ENCODE peak calls at places on chromosomes 1 and 21, in nine cellular contexts. O is tibial nerve, M is neural progenitor cell, T is psoas muscle, I is mammary epithelial cell, F is astrocyte, D is mucosa of descending colon, P is uterus, J is prostate gland. N is an unnamed sample. For H3K36me3 and H3K9me3, the result is how much of the 10 kb centered on the place peaks cover.

GRCh38 chr1:207039380-207040180 is 7.0 kb upstream of the C1orf116 start:
- DNase-seq in O (no peak), M (no peak), T (no peak), I (no peak), F (no peak), D (no peak), P (no peak), J (no peak), N (no peak)

GRCh38 chr1:70090875-70091274 is 114.5 kb downstream of the LRRC40 start:
- DNase-seq in O (no peak), M (no peak), T (no peak), I (peak), F (peak), D (no peak), P (no peak), J (no peak), N (no peak)

GRCh38 chr1:7389201-7389785 is 381.8 kb upstream of the VAMP3 start:
- DNase-seq in O (no peak), M (no peak), T (no peak), I (no peak), F (peak), D (no peak), P (no peak), J (no peak), N (peak)

GRCh38 chr1:54485417-54485816 is 62.6 kb upstream of the ACOT11 start:
- DNase-seq in O (no peak), M (no peak), T (no peak), I (peak), F (no peak), D (no peak), P (peak), J (peak), N (no peak)

GRCh38 chr1:143691400-143691891 is 280.3 kb downstream of the FAM72C start:
- DNase-seq in O (no peak), M (no peak), T (no peak), I (peak), F (no peak), D (no peak), P (no peak), J (no peak), N (no peak)

GRCh38 chr1:223156343-223156742 is 13.3 kb upstream of the TLR5 start:
- DNase-seq in O (no peak), M (no peak), T (no peak), I (no peak), F (no peak), D (no peak), P (no peak), J (no peak), N (no peak)

GRCh38 chr1:7595338-7595737 is 175.8 kb upstream of the VAMP3 start:
- DNase-seq in O (no peak), M (peak), T (no peak), I (no peak), F (no peak), D (no peak), P (no peak), J (no peak), N (no peak)

GRCh38 chr1:8858888-8859706 is 19.4 kb downstream of the ENO1 start:
- DNase-seq in O (no peak), M (peak), T (no peak), I (no peak), F (no peak), D (peak), P (no peak), J (peak), N (peak)

GRCh38 chr1:237713886-237714285 is 176.8 kb downstream of the ZP4 start:
- DNase-seq in O (no peak), M (no peak), T (no peak), I (no peak), F (no peak), D (no peak), P (no peak), J (no peak), N (no peak)

GRCh38 chr1:241396747-241397691 is 40.0 kb upstream of the RGS7 start:
- DNase-seq in O (no peak), M (no peak), T (no peak), I (peak), F (no peak), D (no peak), P (no peak), J (no peak), N (no peak)

GRCh38 chr21:45542242-45542666 is at the start of gene SLC19A1:
- DNase-seq in O (no peak), M (peak), T (peak), I (peak), F (no peak), D (peak), P (peak), J (peak), N (peak)

GRCh38 chr1:234967121-234967520 is 161.5 kb downstream of the TOMM20 start:
- DNase-seq in O (no peak), M (no peak), T (no peak), I (no peak), F (no peak), D (no peak), P (no peak), J (no peak), N (no peak)

GRCh38 chr1:27621067-27621920 is 13.7 kb downstream of the FGR start:
- DNase-seq in O (no peak), M (no peak), T (no peak), I (peak), F (peak), D (no peak), P (no peak), J (no peak), N (no peak)

GRCh38 chr1:60118119-60118518 is 44.5 kb upstream of the C1orf87 start:
- DNase-seq in O (no peak), M (no peak), T (no peak), I (no peak), F (no peak), D (no peak), P (peak), J (no peak), N (no peak)

GRCh38 chr1:15504436-15504835 is 19.6 kb downstream of the CASP9 start:
- DNase-seq in O (no peak), M (no peak), T (no peak), I (no peak), F (no peak), D (no peak), P (no peak), J (no peak), N (no peak)

GRCh38 chr1:203328714-203329122 is 22.2 kb downstream of the FMOD start:
- DNase-seq in O (no peak), M (peak), T (no peak), I (no peak), F (peak), D (peak), P (no peak), J (no peak), N (no peak)

GRCh38 chr1:217911908-217912307 is 280.8 kb downstream of the SPATA17 start:
- DNase-seq in O (no peak), M (no peak), T (no peak), I (no peak), F (no peak), D (no peak), P (no peak), J (no peak), N (no peak)

GRCh38 chr1:210250998-210251679 is 18.5 kb downstream of the SERTAD4 start:
- DNase-seq in O (no peak), M (peak), T (no peak), I (peak), F (peak), D (peak), P (peak), J (peak), N (no peak)

GRCh38 chr1:27785763-27786162 is 12.7 kb downstream of the STX12 start:
- DNase-seq in O (no peak), M (peak), T (no peak), I (peak), F (peak), D (peak), P (no peak), J (no peak), N (no peak)

GRCh38 chr21:45017376-45017960 is 56.9 kb upstream of the ADARB1 start:
- DNase-seq in O (no peak), M (no peak), T (peak), I (no peak), F (no peak), D (no peak), P (peak), J (no peak), N (no peak)

GRCh38 chr1:41880261-41880660 is 38.5 kb downstream of the HIVEP3 start:
- DNase-seq in O (no peak), M (no peak), T (no peak), I (peak), F (no peak), D (no peak), P (no peak), J (no peak), N (no peak)

GRCh38 chr1:109603229-109603628 is 16.2 kb downstream of the GNAT2 start:
- DNase-seq in O (no peak), M (no peak), T (no peak), I (no peak), F (no peak), D (no peak), P (no peak), J (no peak), N (no peak)

GRCh38 chr1:99590578-99591209 is 55.2 kb upstream of the PALMD start:
- DNase-seq in O (no peak), M (no peak), T (no peak), I (peak), F (peak), D (peak), P (no peak), J (no peak), N (no peak)

GRCh38 chr1:6588893-6589481 is 9.2 kb downstream of the ZBTB48 start:
- DNase-seq in O (no peak), M (no peak), T (peak), I (no peak), F (no peak), D (no peak), P (no peak), J (no peak), N (no peak)

GRCh38 chr1:170355267-170355801 is 176.6 kb upstream of the GORAB start:
- DNase-seq in O (no peak), M (no peak), T (no peak), I (no peak), F (no peak), D (no peak), P (no peak), J (no peak), N (no peak)

GRCh38 chr1:16236091-16236494 is 890 bp downstream of the CPLANE2 start:
- DNase-seq in O (no peak), M (peak), T (no peak), I (peak), F (no peak), D (peak), P (no peak), J (peak), N (no peak)

GRCh38 chr1:204089044-204089751 is 16.3 kb downstream of the SOX13 start:
- DNase-seq in O (peak), M (no peak), T (peak), I (peak), F (no peak), D (no peak), P (peak), J (peak), N (no peak)

GRCh38 chr1:48701445-48701844 is 75.2 kb downstream of the BEND5 start:
- DNase-seq in O (no peak), M (no peak), T (no peak), I (no peak), F (no peak), D (no peak), P (no peak), J (no peak), N (no peak)

GRCh38 chr1:208541225-208541855 is 297.2 kb upstream of the PLXNA2 start:
- DNase-seq in O (no peak), M (no peak), T (no peak), I (peak), F (no peak), D (no peak), P (no peak), J (no peak), N (no peak)

GRCh38 chr21:46187251-46187650 is 3.0 kb upstream of the SPATC1L start:
- DNase-seq in O (no peak), M (no peak), T (no peak), I (no peak), F (no peak), D (no peak), P (no peak), J (no peak), N (peak)

GRCh38 chr1:199422206-199422605 is 605.3 kb upstream of the NR5A2 start:
- DNase-seq in O (no peak), M (peak), T (no peak), I (peak), F (peak), D (no peak), P (no peak), J (no peak), N (no peak)

GRCh38 chr1:210299501-210299900 is 29.2 kb upstream of the HHAT start:
- DNase-seq in O (no peak), M (no peak), T (no peak), I (peak), F (no peak), D (no peak), P (no peak), J (peak), N (no peak)

GRCh38 chr1:6614019-6614952 is 755 bp downstream of the PHF13 start:
- DNase-seq in O (no peak), M (peak), T (peak), I (no peak), F (no peak), D (peak), P (peak), J (peak), N (no peak)

GRCh38 chr1:64877151-64877550 is 89.2 kb downstream of the JAK1 start:
- DNase-seq in O (no peak), M (no peak), T (no peak), I (no peak), F (no peak), D (no peak), P (no peak), J (no peak), N (no peak)

GRCh38 chr1:64875606-64876005 is 90.7 kb downstream of the JAK1 start:
- DNase-seq in O (no peak), M (no peak), T (no peak), I (no peak), F (no peak), D (no peak), P (no peak), J (no peak), N (no peak)

GRCh38 chr1:64878931-64879710 is 87.2 kb downstream of the JAK1 start:
- DNase-seq in O (no peak), M (no peak), T (no peak), I (no peak), F (peak), D (no peak), P (no peak), J (no peak), N (no peak)

GRCh38 chr1:64878090-64878489 is 88.3 kb downstream of the JAK1 start:
- DNase-seq in O (no peak), M (no peak), T (no peak), I (no peak), F (no peak), D (no peak), P (no peak), J (no peak), N (no peak)

DNA sequence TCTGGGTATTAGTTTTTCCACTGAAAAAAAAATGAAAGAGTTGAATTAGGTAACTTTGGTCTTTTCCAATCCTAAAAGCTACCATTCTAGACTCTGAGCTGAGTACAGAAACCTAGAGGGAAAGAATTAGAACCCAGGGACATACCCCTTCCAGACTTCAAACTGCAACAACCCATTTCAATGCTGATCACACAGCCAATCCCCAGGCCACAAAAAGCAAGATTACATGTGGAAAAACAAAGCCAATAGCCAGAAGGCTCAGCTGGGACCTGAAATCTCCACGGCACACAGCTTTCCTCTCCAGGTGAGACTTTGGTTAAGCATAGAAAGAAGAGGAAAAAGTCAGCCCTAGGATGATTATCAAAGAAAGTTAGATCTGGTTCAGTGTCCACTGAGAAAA is 88.8 kb downstream of the JAK1 start:
- DNase-seq in O (no peak), M (no peak), T (no peak), I (no peak), F (no peak), D (no peak), P (no peak), J (no peak), N (no peak)
- H3K36me3 ChIP-seq in O (under half), M (under half), T (half or more), I (under half), F (under half), D (under half), P (under half), J (under half), N (under half)

GRCh38 chr21:29092102-29092959 is 18.9 kb upstream of the CCT8 start:
- DNase-seq in O (no peak), M (no peak), T (no peak), I (peak), F (peak), D (no peak), P (no peak), J (no peak), N (no peak)
- TF ChIP-seq CTCF in O (no peak), M (no peak), T (no peak), I (peak), F (peak), D (no peak), P (no peak), J (no peak), N (no peak)

DNA sequence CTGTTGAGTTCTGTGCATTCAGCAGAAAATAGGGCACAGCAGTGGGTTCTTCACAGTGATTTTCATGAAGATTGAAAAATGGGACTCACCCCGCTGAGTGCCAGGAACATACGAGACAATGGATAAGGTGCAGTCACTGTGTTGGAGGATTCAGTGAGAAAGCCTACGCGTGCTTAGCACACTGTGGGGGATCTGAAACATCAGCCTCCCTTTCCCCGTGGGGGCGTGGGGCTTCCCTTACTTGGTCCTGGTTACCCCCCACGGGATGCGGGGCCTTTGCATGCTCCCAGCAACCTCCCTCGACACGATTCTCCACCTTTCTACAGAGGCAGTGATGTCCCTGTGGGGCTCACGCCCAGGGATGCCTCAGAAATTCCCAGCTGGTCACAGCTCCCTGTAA is 252.2 kb upstream of the C1orf174 start:
- DNase-seq in O (no peak), M (no peak), T (no peak), I (no peak), F (no peak), D (no peak), P (no peak), J (no peak), N (no peak)
- H3K9me3 ChIP-seq in O (under half), M (under half), T (under half), I (under half), F (under half), D (under half), P (under half), J (under half), N (under half)

DNA sequence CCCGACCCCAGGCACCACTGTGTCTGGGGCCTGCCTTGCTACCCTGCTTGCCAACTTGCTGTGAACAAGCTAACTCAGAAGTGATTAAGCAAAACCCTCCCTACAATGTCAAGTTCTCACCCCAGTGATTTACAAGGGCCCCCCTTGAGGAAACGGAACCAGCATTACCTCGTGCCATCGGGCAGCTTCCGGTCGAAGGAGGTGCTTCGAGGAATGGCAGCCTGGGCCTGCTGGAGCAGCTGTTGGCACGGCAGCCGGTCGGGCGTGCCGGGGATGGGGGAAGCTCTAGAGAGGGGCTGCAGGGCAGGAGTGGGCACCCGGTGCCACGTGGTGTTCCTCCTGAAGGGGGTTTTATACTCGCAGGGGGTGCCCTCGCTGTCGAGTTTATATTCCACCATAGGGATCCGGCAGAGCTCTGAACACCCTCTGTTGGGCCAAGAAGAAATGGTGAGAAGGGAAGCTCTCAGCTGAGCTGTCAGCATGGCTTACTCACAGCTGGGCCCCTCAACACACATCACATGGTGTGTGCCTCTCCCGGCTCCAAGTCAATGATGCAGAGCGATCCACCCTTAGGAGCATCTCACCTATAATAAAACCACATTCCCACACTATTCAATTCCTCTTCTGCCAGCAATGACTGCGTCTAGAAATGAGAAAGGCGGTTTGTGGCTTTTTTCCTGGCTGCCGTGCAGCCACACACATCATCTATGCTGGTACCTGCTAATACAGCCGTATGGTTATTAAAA is 184.4 kb downstream of the SIPA1L2 start:
- DNase-seq in O (no peak), M (no peak), T (no peak), I (no peak), F (no peak), D (no peak), P (no peak), J (no peak), N (no peak)
- H3K36me3 ChIP-seq in O (under half), M (under half), T (under half), I (under half), F (under half), D (under half), P (under half), J (under half), N (under half)

DNA sequence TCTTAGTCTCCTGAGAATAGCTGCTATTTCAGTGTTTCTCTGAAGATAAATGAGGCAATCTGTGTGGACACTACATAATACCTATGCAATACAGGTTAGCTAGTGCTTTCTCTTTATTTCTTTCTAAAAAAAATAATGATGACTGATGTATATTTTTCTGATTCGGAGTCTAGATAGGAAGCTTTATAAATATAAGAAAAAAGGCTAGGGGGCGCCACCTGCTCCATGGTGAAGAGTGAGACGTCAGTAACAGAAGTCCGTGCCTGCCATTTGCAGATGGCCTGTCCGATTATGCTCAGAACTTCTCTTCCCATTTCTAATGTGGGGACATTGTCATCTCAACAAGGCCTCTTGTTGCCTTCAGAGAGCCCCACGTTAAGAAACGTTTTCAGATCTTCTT is 26.4 kb downstream of the QSOX1 start:
- DNase-seq in O (no peak), M (peak), T (no peak), I (no peak), F (no peak), D (peak), P (no peak), J (no peak), N (no peak)
- TF ChIP-seq CTCF in O (peak), M (peak), T (peak), I (peak), F (peak), D (no peak), P (no peak), J (no peak), N (no peak)

DNA sequence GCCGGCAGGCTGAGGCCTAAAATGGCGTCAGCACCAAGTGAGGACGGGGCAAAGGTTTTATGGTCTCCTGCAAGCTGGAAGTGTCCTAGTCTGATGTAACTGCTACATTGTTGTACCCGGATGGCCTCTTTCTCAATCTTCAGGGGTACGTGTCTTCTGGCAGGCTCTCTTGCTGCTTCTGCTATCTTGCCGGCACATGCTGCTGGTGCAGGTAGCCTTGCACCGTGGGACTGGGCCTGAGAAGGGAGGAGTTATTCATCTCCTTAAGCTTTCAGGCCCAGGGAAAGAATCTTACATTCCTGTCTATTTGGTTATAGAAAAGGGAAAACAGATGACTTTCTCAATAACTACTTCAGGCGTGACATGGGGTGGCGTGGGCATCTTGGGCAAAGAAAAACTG is 72.2 kb downstream of the ZNF678 start:
- DNase-seq in O (no peak), M (no peak), T (no peak), I (no peak), F (no peak), D (no peak), P (no peak), J (no peak), N (no peak)
- H3K9me3 ChIP-seq in O (under half), M (under half), T (under half), I (under half), F (under half), D (half or more), P (under half), J (under half), N (under half)